ENCODE peak calls at places on chromosomes 16 and 17, in six cellular contexts. One of them, this sample, is unnamed.

GRCh38 chr17:40346061-40346767 is 18.3 kb downstream of the GJD3 start:
- DNase-seq in right lobe of liver: no peak
- DNase-seq in heart left ventricle: peak; percentile 44
- DNase-seq in esophagus muscularis mucosa: no peak
- DNase-seq in Peyer's patch: no peak
- DNase-seq in IMR-90: no peak
- DNase-seq in this sample: no peak

GRCh38 chr16:22633794-22634193 is 123.1 kb downstream of the NPIPB5 start:
- DNase-seq in right lobe of liver: no peak
- DNase-seq in heart left ventricle: no peak
- DNase-seq in esophagus muscularis mucosa: no peak
- DNase-seq in Peyer's patch: no peak
- DNase-seq in IMR-90: no peak
- DNase-seq in this sample: no peak

GRCh38 chr16:30786936-30787612 is at the start of gene ZNF629:
- DNase-seq in right lobe of liver: peak; percentile 73
- DNase-seq in heart left ventricle: peak; percentile 86
- DNase-seq in esophagus muscularis mucosa: no peak
- DNase-seq in Peyer's patch: peak; percentile 77
- DNase-seq in IMR-90: peak; percentile 57
- DNase-seq in this sample: peak; percentile 74

GRCh38 chr17:55458977-55459376 is 37.3 kb upstream of the MMD start:
- DNase-seq in right lobe of liver: no peak
- DNase-seq in heart left ventricle: no peak
- DNase-seq in esophagus muscularis mucosa: no peak
- DNase-seq in Peyer's patch: no peak
- DNase-seq in IMR-90: peak; percentile 89
- DNase-seq in this sample: no peak

GRCh38 chr17:19345486-19346350 is 16.8 kb downstream of the B9D1 start:
- DNase-seq in right lobe of liver: peak; percentile 87
- DNase-seq in heart left ventricle: no peak
- DNase-seq in esophagus muscularis mucosa: no peak
- DNase-seq in Peyer's patch: peak; percentile 35
- DNase-seq in IMR-90: no peak
- DNase-seq in this sample: peak; percentile 34

GRCh38 chr17:34378664-34379101 is 15.7 kb upstream of the CCL1 start:
- DNase-seq in right lobe of liver: no peak
- DNase-seq in heart left ventricle: no peak
- DNase-seq in esophagus muscularis mucosa: no peak
- DNase-seq in Peyer's patch: peak; percentile 57
- DNase-seq in IMR-90: no peak
- DNase-seq in this sample: no peak

GRCh38 chr16:8886593-8887437 is 4.7 kb downstream of the LITAFD start:
- DNase-seq in right lobe of liver: no peak
- DNase-seq in heart left ventricle: no peak
- DNase-seq in esophagus muscularis mucosa: no peak
- DNase-seq in Peyer's patch: no peak
- DNase-seq in IMR-90: no peak
- DNase-seq in this sample: no peak

GRCh38 chr17:2050871-2051387 is 4.0 kb upstream of the HIC1 start:
- DNase-seq in right lobe of liver: no peak
- DNase-seq in heart left ventricle: no peak
- DNase-seq in esophagus muscularis mucosa: no peak
- DNase-seq in Peyer's patch: no peak
- DNase-seq in IMR-90: peak; percentile 65
- DNase-seq in this sample: peak; percentile 76

GRCh38 chr17:3887811-3888210 is 5.0 kb downstream of the CAMKK1 start:
- DNase-seq in right lobe of liver: no peak
- DNase-seq in heart left ventricle: no peak
- DNase-seq in esophagus muscularis mucosa: no peak
- DNase-seq in Peyer's patch: no peak
- DNase-seq in IMR-90: no peak
- DNase-seq in this sample: no peak

GRCh38 chr16:30527635-30528178 is 1.3 kb upstream of the ZNF768 start:
- DNase-seq in right lobe of liver: no peak
- DNase-seq in heart left ventricle: no peak
- DNase-seq in esophagus muscularis mucosa: no peak
- DNase-seq in Peyer's patch: peak; percentile 71
- DNase-seq in IMR-90: no peak
- DNase-seq in this sample: no peak

GRCh38 chr16:2147981-2148671 is at the start of gene RAB26:
- DNase-seq in right lobe of liver: peak; percentile 98
- DNase-seq in heart left ventricle: peak; percentile 86
- DNase-seq in esophagus muscularis mucosa: no peak
- DNase-seq in Peyer's patch: peak; percentile 86
- DNase-seq in IMR-90: peak; percentile 33
- DNase-seq in this sample: peak; percentile 81

GRCh38 chr16:80507538-80507937 is 33.3 kb upstream of the DYNLRB2 start:
- DNase-seq in right lobe of liver: no peak
- DNase-seq in heart left ventricle: peak; percentile 62
- DNase-seq in esophagus muscularis mucosa: no peak
- DNase-seq in Peyer's patch: peak; percentile 47
- DNase-seq in IMR-90: no peak
- DNase-seq in this sample: no peak

GRCh38 chr17:75854881-75855309 is 240 bp downstream of the WBP2 start:
- DNase-seq in right lobe of liver: peak; percentile 67
- DNase-seq in heart left ventricle: no peak
- DNase-seq in esophagus muscularis mucosa: no peak
- DNase-seq in Peyer's patch: no peak
- DNase-seq in IMR-90: no peak
- DNase-seq in this sample: no peak

GRCh38 chr17:4908711-4909496 is 6.0 kb upstream of the CHRNE start:
- DNase-seq in right lobe of liver: peak; percentile 91
- DNase-seq in heart left ventricle: peak; percentile 91
- DNase-seq in esophagus muscularis mucosa: peak; percentile 96
- DNase-seq in Peyer's patch: peak; percentile 95
- DNase-seq in IMR-90: peak; percentile 92
- DNase-seq in this sample: peak; percentile 86

GRCh38 chr16:86051376-86052114 is 152.6 kb downstream of the IRF8 start:
- DNase-seq in right lobe of liver: no peak
- DNase-seq in heart left ventricle: peak; percentile 30
- DNase-seq in esophagus muscularis mucosa: no peak
- DNase-seq in Peyer's patch: no peak
- DNase-seq in IMR-90: no peak
- DNase-seq in this sample: no peak

GRCh38 chr17:74745548-74746177 is 2.8 kb upstream of the NHERF1 start:
- DNase-seq in right lobe of liver: no peak
- DNase-seq in heart left ventricle: no peak
- DNase-seq in esophagus muscularis mucosa: no peak
- DNase-seq in Peyer's patch: peak; percentile 43
- DNase-seq in IMR-90: no peak
- DNase-seq in this sample: no peak

GRCh38 chr16:20799599-20799998 is 6.7 kb downstream of the ERI2 start:
- DNase-seq in right lobe of liver: no peak
- DNase-seq in heart left ventricle: no peak
- DNase-seq in esophagus muscularis mucosa: no peak
- DNase-seq in Peyer's patch: no peak
- DNase-seq in IMR-90: peak; percentile 44
- DNase-seq in this sample: no peak

GRCh38 chr17:60390223-60390622 is 1.7 kb downstream of the USP32 start:
- DNase-seq in right lobe of liver: no peak
- DNase-seq in heart left ventricle: no peak
- DNase-seq in esophagus muscularis mucosa: no peak
- DNase-seq in Peyer's patch: no peak
- DNase-seq in IMR-90: peak; percentile 47
- DNase-seq in this sample: no peak

GRCh38 chr16:31177136-31177535 is 2.8 kb upstream of the FUS start:
- DNase-seq in right lobe of liver: no peak
- DNase-seq in heart left ventricle: no peak
- DNase-seq in esophagus muscularis mucosa: no peak
- DNase-seq in Peyer's patch: peak; percentile 61
- DNase-seq in IMR-90: peak; percentile 59
- DNase-seq in this sample: no peak

GRCh38 chr16:24955975-24956731 is 59.0 kb downstream of the ARHGAP17 start:
- DNase-seq in right lobe of liver: peak; percentile 16
- DNase-seq in heart left ventricle: no peak
- DNase-seq in esophagus muscularis mucosa: no peak
- DNase-seq in Peyer's patch: no peak
- DNase-seq in IMR-90: no peak
- DNase-seq in this sample: no peak

GRCh38 chr17:32445075-32445427 is 741 bp downstream of the PSMD11 start:
- DNase-seq in right lobe of liver: peak; percentile 50
- DNase-seq in heart left ventricle: peak; percentile 16
- DNase-seq in esophagus muscularis mucosa: no peak
- DNase-seq in Peyer's patch: peak; percentile 53
- DNase-seq in IMR-90: peak; percentile 71
- DNase-seq in this sample: no peak

GRCh38 chr17:8234361-8235270 is 13.2 kb downstream of the CTC1 start:
- DNase-seq in right lobe of liver: no peak
- DNase-seq in heart left ventricle: no peak
- DNase-seq in esophagus muscularis mucosa: no peak
- DNase-seq in Peyer's patch: no peak
- DNase-seq in IMR-90: no peak
- DNase-seq in this sample: no peak

GRCh38 chr17:8237175-8237574 is 10.7 kb downstream of the CTC1 start:
- DNase-seq in right lobe of liver: peak; percentile 92
- DNase-seq in heart left ventricle: no peak
- DNase-seq in esophagus muscularis mucosa: no peak
- DNase-seq in Peyer's patch: no peak
- DNase-seq in IMR-90: no peak
- DNase-seq in this sample: no peak

GRCh38 chr17:8235676-8236075 is 12.2 kb downstream of the CTC1 start:
- DNase-seq in right lobe of liver: no peak
- DNase-seq in heart left ventricle: no peak
- DNase-seq in esophagus muscularis mucosa: no peak
- DNase-seq in Peyer's patch: no peak
- DNase-seq in IMR-90: no peak
- DNase-seq in this sample: no peak

GRCh38 chr17:8243827-8244226 is 4.0 kb downstream of the CTC1 start:
- DNase-seq in right lobe of liver: no peak
- DNase-seq in heart left ventricle: no peak
- DNase-seq in esophagus muscularis mucosa: no peak
- DNase-seq in Peyer's patch: no peak
- DNase-seq in IMR-90: no peak
- DNase-seq in this sample: no peak

GRCh38 chr17:8237886-8238285 is 10.0 kb downstream of the CTC1 start:
- DNase-seq in right lobe of liver: no peak
- DNase-seq in heart left ventricle: no peak
- DNase-seq in esophagus muscularis mucosa: no peak
- DNase-seq in Peyer's patch: no peak
- DNase-seq in IMR-90: no peak
- DNase-seq in this sample: no peak
- H3K36me3 ChIP-seq in right lobe of liver: peaks cover 41% of the 10 kb centered on the region
- H3K36me3 ChIP-seq in heart left ventricle: peaks cover 25% of the 10 kb centered on the region
- H3K36me3 ChIP-seq in esophagus muscularis mucosa: peaks cover 91% of the 10 kb centered on the region
- H3K36me3 ChIP-seq in Peyer's patch: peaks cover 85% of the 10 kb centered on the region
- H3K36me3 ChIP-seq in IMR-90: peaks cover 31% of the 10 kb centered on the region
- H3K36me3 ChIP-seq in this sample: no peaks in the 10 kb centered on the region

DNA sequence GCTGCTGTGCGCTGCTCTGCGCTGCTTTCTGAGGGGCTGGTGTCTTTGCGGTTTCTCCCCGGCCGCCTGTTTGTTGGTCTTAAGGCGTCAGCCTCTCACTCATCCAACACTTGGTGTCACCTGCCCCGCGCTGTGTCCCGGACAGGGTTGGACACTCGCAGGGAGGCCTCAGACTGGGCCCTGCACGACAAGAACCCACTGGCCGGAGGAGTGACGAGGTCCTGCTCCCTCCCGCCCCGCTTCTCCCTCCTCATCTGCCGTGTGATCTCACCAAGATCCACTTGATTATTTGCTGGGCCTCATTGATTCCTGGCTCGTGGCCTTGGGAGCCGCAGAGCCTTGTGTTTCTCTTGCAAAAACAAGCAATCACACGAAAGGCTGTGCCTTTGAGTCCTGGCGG is 56.6 kb downstream of the PRMT7 start:
- DNase-seq in right lobe of liver: no peak
- DNase-seq in heart left ventricle: no peak
- DNase-seq in esophagus muscularis mucosa: no peak
- DNase-seq in Peyer's patch: no peak
- DNase-seq in IMR-90: no peak
- DNase-seq in this sample: no peak
- TF ChIP-seq POLR2A in right lobe of liver: no peak
- TF ChIP-seq POLR2A in heart left ventricle: no peak
- TF ChIP-seq POLR2A in esophagus muscularis mucosa: no peak
- TF ChIP-seq POLR2A in Peyer's patch: no peak
- TF ChIP-seq POLR2A in IMR-90: no peak
- TF ChIP-seq POLR2A in this sample: no peak

GRCh38 chr16:58331024-58331707 is 36.3 kb upstream of the PRSS54 start:
- DNase-seq in right lobe of liver: no peak
- DNase-seq in heart left ventricle: no peak
- DNase-seq in esophagus muscularis mucosa: no peak
- DNase-seq in Peyer's patch: no peak
- DNase-seq in IMR-90: no peak
- DNase-seq in this sample: no peak
- H3K36me3 ChIP-seq in right lobe of liver: no peaks in the 10 kb centered on the region
- H3K36me3 ChIP-seq in heart left ventricle: no peaks in the 10 kb centered on the region
- H3K36me3 ChIP-seq in esophagus muscularis mucosa: no peaks in the 10 kb centered on the region
- H3K36me3 ChIP-seq in Peyer's patch: no peaks in the 10 kb centered on the region
- H3K36me3 ChIP-seq in IMR-90: no peaks in the 10 kb centered on the region
- H3K36me3 ChIP-seq in this sample: no peaks in the 10 kb centered on the region

GRCh38 chr17:44069974-44070454 is 521 bp upstream of the G6PC3 start:
- DNase-seq in right lobe of liver: no peak
- DNase-seq in heart left ventricle: no peak
- DNase-seq in esophagus muscularis mucosa: no peak
- DNase-seq in Peyer's patch: no peak
- DNase-seq in IMR-90: no peak
- DNase-seq in this sample: no peak

GRCh38 chr17:44067547-44067945 is 1.1 kb upstream of the LSM12 start:
- DNase-seq in right lobe of liver: no peak
- DNase-seq in heart left ventricle: no peak
- DNase-seq in esophagus muscularis mucosa: no peak
- DNase-seq in Peyer's patch: no peak
- DNase-seq in IMR-90: no peak
- DNase-seq in this sample: no peak

GRCh38 chr17:44071772-44072171 is 1.2 kb downstream of the G6PC3 start:
- DNase-seq in right lobe of liver: no peak
- DNase-seq in heart left ventricle: no peak
- DNase-seq in esophagus muscularis mucosa: no peak
- DNase-seq in Peyer's patch: no peak
- DNase-seq in IMR-90: peak; percentile 14
- DNase-seq in this sample: no peak

GRCh38 chr17:44071198-44071520 is 624 bp downstream of the G6PC3 start:
- DNase-seq in right lobe of liver: no peak
- DNase-seq in heart left ventricle: no peak
- DNase-seq in esophagus muscularis mucosa: peak; percentile 93
- DNase-seq in Peyer's patch: no peak
- DNase-seq in IMR-90: peak; percentile 88
- DNase-seq in this sample: no peak

DNA sequence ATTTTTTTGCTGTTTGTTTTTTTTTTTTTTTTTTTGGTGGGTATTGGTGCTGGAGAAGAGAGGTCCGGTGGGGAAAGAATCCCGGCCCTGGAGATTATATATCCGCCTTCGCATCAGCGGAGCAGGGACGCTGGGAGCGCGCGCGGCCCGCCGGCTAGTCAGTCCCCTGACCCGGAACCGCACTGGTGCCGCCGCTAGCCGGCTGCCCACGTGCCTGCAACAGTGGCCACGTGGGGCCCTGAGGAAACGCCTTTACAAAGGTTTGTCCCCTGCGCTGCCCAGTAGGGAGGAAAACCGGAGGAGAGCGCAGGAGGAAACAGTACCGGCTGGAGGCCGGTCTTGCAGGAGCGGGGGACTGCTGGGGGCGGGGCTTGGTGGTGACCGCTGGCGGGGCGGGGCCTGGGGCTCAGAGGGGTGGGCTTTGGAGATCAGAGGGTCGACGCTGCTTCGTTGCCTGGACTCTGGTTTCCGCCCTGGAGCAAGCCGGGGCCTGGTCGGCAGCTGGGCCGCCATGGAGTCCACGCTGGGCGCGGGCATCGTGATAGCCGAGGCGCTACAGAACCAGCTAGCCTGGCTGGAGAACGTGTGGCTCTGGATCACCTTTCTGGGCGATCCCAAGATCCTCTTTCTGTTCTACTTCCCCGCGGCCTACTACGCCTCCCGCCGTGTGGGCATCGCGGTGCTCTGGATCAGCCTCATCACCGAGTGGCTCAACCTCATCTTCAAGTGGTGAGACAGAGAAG is at the start of gene G6PC3:
- DNase-seq in right lobe of liver: peak; percentile 97
- DNase-seq in heart left ventricle: peak; percentile 97
- DNase-seq in esophagus muscularis mucosa: peak; percentile 97
- DNase-seq in Peyer's patch: peak; percentile 98
- DNase-seq in IMR-90: peak; percentile 98
- DNase-seq in this sample: peak; percentile 96
- TF ChIP-seq POLR2A in right lobe of liver: peak; percentile 82
- TF ChIP-seq POLR2A in heart left ventricle: peak; percentile 67
- TF ChIP-seq POLR2A in esophagus muscularis mucosa: peak; percentile 66
- TF ChIP-seq POLR2A in Peyer's patch: peak; percentile 79
- TF ChIP-seq POLR2A in IMR-90: peak; percentile 94
- TF ChIP-seq POLR2A in this sample: peak; percentile 67